ENCODE peak calls at places on chromosome 1, in five cellular contexts. Q is SHP77, W is heart left ventricle, J is GOT3, E is T-helper 2 cell. Y is an unnamed sample.

GRCh38 chr1:156115514-156116374 is 1.2 kb downstream of the LMNA start:
- DNase-seq in Q (peak), W (peak), J (no peak), E (no peak), Y (peak)

GRCh38 chr1:73044241-73044640 is 761.9 kb upstream of the NEGR1 start:
- DNase-seq in Q (no peak), W (peak), J (no peak), E (no peak), Y (no peak)

GRCh38 chr1:224065455-224065854 is 48.5 kb upstream of the FBXO28 start:
- DNase-seq in Q (no peak), W (no peak), J (no peak), E (no peak), Y (no peak)

GRCh38 chr1:234111458-234112142 is 207.1 kb downstream of the SLC35F3 start:
- DNase-seq in Q (peak), W (peak), J (no peak), E (no peak), Y (peak)

GRCh38 chr1:3732747-3733602 is 19.3 kb upstream of the CCDC27 start:
- DNase-seq in Q (no peak), W (peak), J (no peak), E (no peak), Y (no peak)

GRCh38 chr1:215739028-215739427 is 171.9 kb downstream of the KCTD3 start:
- DNase-seq in Q (no peak), W (no peak), J (no peak), E (no peak), Y (no peak)

GRCh38 chr1:226974544-226975258 is 34.6 kb downstream of the COQ8A start:
- DNase-seq in Q (no peak), W (peak), J (no peak), E (no peak), Y (peak)

GRCh38 chr1:45306319-45306718 is 20.4 kb upstream of the HPDL start:
- DNase-seq in Q (no peak), W (no peak), J (no peak), E (no peak), Y (no peak)

GRCh38 chr1:116433283-116434257 is 60.5 kb downstream of the ATP1A1 start:
- DNase-seq in Q (no peak), W (peak), J (no peak), E (no peak), Y (no peak)

GRCh38 chr1:228487336-228488106 is at the start of gene RNF187:
- DNase-seq in Q (no peak), W (peak), J (peak), E (peak), Y (peak)

GRCh38 chr1:223846668-223847007 is 891 bp upstream of the TP53BP2 start:
- DNase-seq in Q (peak), W (no peak), J (no peak), E (no peak), Y (no peak)

GRCh38 chr1:8816831-8817412 is 518 bp downstream of the RERE start:
- DNase-seq in Q (no peak), W (peak), J (no peak), E (no peak), Y (no peak)

GRCh38 chr1:87902830-87903614 is 574.3 kb downstream of the LMO4 start:
- DNase-seq in Q (peak), W (no peak), J (no peak), E (no peak), Y (no peak)

GRCh38 chr1:10216148-10216749 is 5.9 kb downstream of the KIF1B start:
- DNase-seq in Q (no peak), W (no peak), J (no peak), E (no peak), Y (no peak)

GRCh38 chr1:113835686-113836290 is 23.5 kb upstream of the RSBN1 start:
- DNase-seq in Q (peak), W (no peak), J (no peak), E (peak), Y (peak)

GRCh38 chr1:204222006-204222872 is 8.5 kb upstream of the GOLT1A start:
- DNase-seq in Q (no peak), W (no peak), J (no peak), E (no peak), Y (no peak)

GRCh38 chr1:24890861-24891260 is 39.2 kb downstream of the RUNX3 start:
- DNase-seq in Q (no peak), W (no peak), J (no peak), E (no peak), Y (no peak)

GRCh38 chr1:2274968-2275475 is 46.9 kb downstream of the SKI start:
- DNase-seq in Q (no peak), W (peak), J (no peak), E (no peak), Y (no peak)

GRCh38 chr1:155900161-155900560 is 11.0 kb downstream of the RIT1 start:
- DNase-seq in Q (no peak), W (no peak), J (no peak), E (no peak), Y (no peak)

GRCh38 chr1:1573843-1574720 is 581 bp downstream of the SSU72 start:
- DNase-seq in Q (peak), W (peak), J (no peak), E (peak), Y (no peak)

GRCh38 chr1:101291562-101292035 is 54.8 kb downstream of the S1PR1 start:
- DNase-seq in Q (no peak), W (no peak), J (no peak), E (peak), Y (peak)

GRCh38 chr1:59276317-59276914 is 20.5 kb upstream of the FGGY start:
- DNase-seq in Q (no peak), W (no peak), J (no peak), E (no peak), Y (no peak)

Y was measured in NCI-H526.